ENCODE peak calls at places on chromosomes 2 and 18, in eight cellular contexts. E is HFF-Myc, Z is thoracic aorta, Q is ovary, V is foreskin fibroblast, S is cardiac muscle cell, X is cardiac fibroblast, Y is upper lobe of right lung. H is an unnamed sample.

GRCh38 chr18:48842259-48843061 is 108.3 kb downstream of the SMAD7 start:
- DNase-seq in X (peak), Q (peak), Z (no peak), V (no peak), S (peak), Y (peak), E (no peak), H (no peak)

GRCh38 chr18:6979954-6980353 is 137.6 kb downstream of the LAMA1 start:
- DNase-seq in Z (no peak), V (no peak), Y (no peak), Q (no peak), E (no peak), S (no peak), X (no peak), H (no peak)

GRCh38 chr2:45169339-45170190 is 160.3 kb upstream of the SIX2 start:
- DNase-seq in S (peak), Z (no peak), E (no peak), Y (peak), V (peak), X (peak), Q (no peak), H (peak)

GRCh38 chr2:205078762-205079161 is 533.5 kb downstream of the PARD3B start:
- DNase-seq in E (no peak), Y (no peak), Q (no peak), V (no peak), S (no peak), X (no peak), Z (no peak), H (no peak)

GRCh38 chr18:48922203-48922800 is 28.5 kb downstream of the SMAD7 start:
- DNase-seq in X (no peak), V (no peak), Z (no peak), E (no peak), S (no peak), Q (no peak), Y (no peak), H (no peak)

GRCh38 chr2:113072584-113072983 is 4.8 kb downstream of the IL1F10 start:
- DNase-seq in Y (no peak), E (no peak), V (no peak), Z (no peak), X (no peak), S (no peak), Q (no peak), H (no peak)

GRCh38 chr2:6506311-6507258 is 359.1 kb downstream of the CMPK2 start:
- DNase-seq in Z (no peak), S (no peak), V (peak), Y (no peak), X (peak), E (peak), Q (no peak), H (no peak)

GRCh38 chr2:206084468-206084869 is 1.5 kb downstream of the INO80D start:
- DNase-seq in E (peak), Q (peak), Z (no peak), V (peak), S (peak), Y (peak), X (peak), H (no peak)

GRCh38 chr2:230758566-230759480 is 46.2 kb downstream of the CAB39 start:
- DNase-seq in E (no peak), Q (no peak), Z (no peak), Y (no peak), S (peak), X (peak), V (peak), H (no peak)

GRCh38 chr2:145751634-145752033 is 1231.7 kb upstream of the ZEB2 start:
- DNase-seq in Z (no peak), V (peak), X (peak), Q (no peak), E (no peak), S (peak), Y (no peak), H (no peak)

GRCh38 chr2:62424899-62425298 is 81.1 kb downstream of the TMEM17 start:
- DNase-seq in Y (no peak), X (no peak), V (no peak), E (no peak), S (no peak), Z (no peak), Q (no peak), H (no peak)

GRCh38 chr2:160220545-160221009 is 20.5 kb upstream of the ITGB6 start:
- DNase-seq in E (no peak), S (no peak), Q (no peak), Z (no peak), X (peak), V (no peak), Y (no peak), H (no peak)

GRCh38 chr2:175880-176800 is 87.7 kb downstream of the SH3YL1 start:
- DNase-seq in Z (no peak), S (no peak), E (peak), X (no peak), Y (no peak), V (peak), Q (peak), H (no peak)

GRCh38 chr2:200703132-200703925 is 108.4 kb upstream of the BZW1 start:
- DNase-seq in S (peak), V (peak), Z (no peak), E (peak), Y (no peak), Q (no peak), X (peak), H (no peak)

GRCh38 chr2:174339971-174340399 is 5.2 kb downstream of the SP9 start:
- DNase-seq in S (no peak), Z (no peak), E (no peak), Y (no peak), Q (no peak), X (no peak), V (no peak), H (no peak)

GRCh38 chr2:126220336-126220735 is 435.6 kb upstream of the GYPC start:
- DNase-seq in X (peak), E (no peak), Q (no peak), Y (no peak), S (peak), Z (no peak), V (no peak), H (no peak)

GRCh38 chr18:58998421-58999203 is 133.9 kb downstream of the ZNF532 start:
- DNase-seq in Z (peak), Y (no peak), E (no peak), X (peak), S (peak), V (peak), Q (peak), H (no peak)

GRCh38 chr18:58493516-58494253 is 135.2 kb downstream of the ALPK2 start:
- DNase-seq in Y (peak), V (peak), X (peak), Z (peak), E (peak), Q (peak), S (peak), H (peak)

GRCh38 chr2:16051046-16051489 is 110.7 kb downstream of the MYCN start:
- DNase-seq in Y (no peak), E (no peak), Z (no peak), S (peak), Q (no peak), V (no peak), X (no peak), H (no peak)

GRCh38 chr18:33914399-33914798 is 310.3 kb downstream of the NOL4 start:
- DNase-seq in X (no peak), S (no peak), E (no peak), Y (no peak), V (peak), Q (no peak), Z (no peak), H (no peak)

GRCh38 chr2:231104115-231104713 is 20.6 kb downstream of the HTR2B start:
- DNase-seq in S (peak), Q (peak), Y (no peak), V (peak), X (peak), E (peak), Z (peak), H (no peak)

GRCh38 chr18:61398961-61399632 is 65.9 kb downstream of the CDH20 start:
- DNase-seq in Y (no peak), V (peak), Z (no peak), X (peak), S (peak), E (peak), Q (no peak), H (no peak)

GRCh38 chr2:225192869-225193268 is 150.6 kb upstream of the DOCK10 start:
- DNase-seq in S (peak), E (no peak), X (no peak), Y (no peak), Z (no peak), Q (no peak), V (peak), H (no peak)

GRCh38 chr18:72675394-72675793 is 131.3 kb upstream of the CBLN2 start:
- DNase-seq in X (peak), V (no peak), Y (no peak), S (no peak), Q (no peak), E (no peak), Z (no peak), H (no peak)

GRCh38 chr2:58634653-58635347 is 393.7 kb upstream of the FANCL start:
- DNase-seq in Q (no peak), S (no peak), E (no peak), V (peak), X (no peak), Z (no peak), Y (no peak), H (no peak)

GRCh38 chr2:160305081-160305750 is 105.1 kb upstream of the ITGB6 start:
- DNase-seq in V (peak), S (peak), Z (no peak), Q (no peak), X (peak), Y (no peak), E (no peak), H (no peak)

GRCh38 chr2:2836343-2837070 is 505.4 kb upstream of the MYT1L start:
- DNase-seq in Z (no peak), S (no peak), Y (no peak), Q (no peak), V (no peak), E (no peak), X (no peak), H (no peak)

GRCh38 chr2:137380610-137381009 is 583.7 kb upstream of the HNMT start:
- DNase-seq in E (peak), Z (no peak), V (no peak), Q (no peak), S (no peak), X (no peak), Y (no peak), H (no peak)

GRCh38 chr2:23900133-23900926 is 26.6 kb downstream of the ATAD2B start:
- DNase-seq in S (no peak), Q (no peak), Y (no peak), Z (no peak), E (no peak), V (peak), X (no peak), H (no peak)

GRCh38 chr18:21912339-21913239 is 172.0 kb downstream of the MIB1 start:
- DNase-seq in S (peak), X (no peak), Q (no peak), V (no peak), E (no peak), Y (no peak), Z (no peak), H (no peak)

GRCh38 chr2:180705122-180705521 is 275.3 kb upstream of the UBE2E3 start:
- DNase-seq in Z (no peak), S (peak), Q (no peak), V (peak), Y (no peak), E (no peak), X (peak), H (no peak)

GRCh38 chr2:12818416-12819097 is 101.8 kb downstream of the TRIB2 start:
- DNase-seq in S (no peak), Y (no peak), X (no peak), E (no peak), Q (no peak), V (no peak), Z (no peak), H (no peak)

GRCh38 chr18:13543811-13544732 is 182.3 kb downstream of the FAM210A start:
- DNase-seq in S (no peak), E (no peak), Q (no peak), V (no peak), Y (no peak), Z (no peak), X (no peak), H (no peak)

GRCh38 chr18:3852321-3852720 is 402.3 kb downstream of the TGIF1 start:
- DNase-seq in X (no peak), V (no peak), Z (no peak), Y (no peak), S (no peak), Q (no peak), E (peak), H (no peak)

GRCh38 chr2:28470759-28471158 is 25.1 kb upstream of the PLB1 start:
- DNase-seq in Q (no peak), Y (no peak), X (no peak), S (no peak), V (no peak), Z (no peak), E (no peak), H (no peak)

GRCh38 chr2:127094509-127095366 is 12.2 kb downstream of the BIN1 start:
- DNase-seq in X (peak), Y (peak), S (no peak), Q (peak), Z (no peak), E (no peak), V (peak), H (no peak)

GRCh38 chr2:54465143-54465542 is 9.0 kb downstream of the SPTBN1 start:
- DNase-seq in Y (no peak), S (no peak), V (no peak), E (no peak), X (no peak), Z (no peak), Q (no peak), H (no peak)

GRCh38 chr2:11068079-11068741 is 87.1 kb upstream of the SLC66A3 start:
- DNase-seq in Y (no peak), V (no peak), S (no peak), E (no peak), X (no peak), Z (no peak), Q (no peak), H (no peak)
- TF ChIP-seq CTCF in Y (no peak), V (no peak), S (no peak), E (no peak), X (no peak), Z (no peak), Q (no peak), H (no peak)

GRCh38 chr18:12391487-12392136 is 14.6 kb upstream of the AFG3L2 start:
- DNase-seq in V (peak), Y (peak), S (peak), E (no peak), Q (peak), Z (no peak), X (peak), H (no peak)

GRCh38 chr18:12393510-12393909 is 14.2 kb upstream of the PRELID3A start:
- DNase-seq in V (no peak), Q (no peak), Z (no peak), Y (no peak), X (no peak), E (no peak), S (no peak), H (no peak)

GRCh38 chr18:12393998-12394397 is 13.7 kb upstream of the PRELID3A start:
- DNase-seq in S (no peak), Y (peak), Z (no peak), X (no peak), Q (no peak), V (no peak), E (no peak), H (no peak)

GRCh38 chr18:12397254-12397653 is 10.5 kb upstream of the PRELID3A start:
- DNase-seq in Z (no peak), Q (no peak), E (no peak), Y (peak), V (no peak), X (no peak), S (no peak), H (no peak)

GRCh38 chr18:12394428-12394827 is 13.3 kb upstream of the PRELID3A start:
- DNase-seq in S (no peak), Y (peak), X (no peak), V (peak), Z (no peak), E (no peak), Q (no peak), H (no peak)
- TF ChIP-seq CTCF in S (peak), Y (peak), X (peak), V (peak), Z (no peak), E (peak), Q (no peak), H (peak)

DNA sequence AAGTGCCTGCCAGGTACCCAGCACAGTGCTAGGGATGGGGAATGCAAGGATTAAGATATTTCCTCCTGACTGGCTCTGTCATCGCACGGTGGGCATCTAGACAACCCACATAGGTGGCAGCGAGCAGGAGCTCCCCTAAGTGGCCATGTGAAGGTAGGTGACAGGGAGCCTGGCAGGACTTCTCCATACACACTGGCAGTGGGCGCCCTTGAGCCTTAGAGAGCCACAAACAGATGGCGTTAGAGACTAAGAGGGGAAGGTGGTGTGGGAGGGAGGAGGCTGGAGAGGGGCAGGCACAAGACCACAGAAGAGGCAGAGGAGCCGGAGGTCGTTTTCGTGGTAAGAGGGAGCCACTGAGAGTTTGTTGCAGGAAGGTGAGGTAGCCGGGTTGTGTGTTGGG is 15.2 kb downstream of the PRELID3A start:
- DNase-seq in E (no peak), Z (no peak), S (no peak), Y (peak), V (no peak), X (no peak), Q (no peak), H (no peak)
- TF ChIP-seq CTCF in E (peak), Z (no peak), S (no peak), Y (no peak), V (no peak), X (peak), Q (no peak), H (peak)

GRCh38 chr2:166417669-166418068 is 41.9 kb upstream of the SCN9A start:
- DNase-seq in Z (no peak), Q (no peak), Y (no peak), S (peak), V (peak), X (peak), E (no peak), H (no peak)
- TF ChIP-seq CTCF in Z (no peak), Q (no peak), Y (peak), S (peak), V (no peak), X (no peak), E (no peak), H (peak)

GRCh38 chr2:218867900-218868299 is 8.3 kb downstream of the WNT6 start:
- DNase-seq in Y (no peak), Q (peak), V (no peak), X (no peak), S (no peak), E (no peak), Z (no peak), H (no peak)

GRCh38 chr2:218863021-218863520 is 3.5 kb downstream of the WNT6 start:
- DNase-seq in E (no peak), X (no peak), S (no peak), V (no peak), Z (no peak), Y (peak), Q (no peak), H (no peak)

GRCh38 chr2:218869064-218869463 is 9.5 kb downstream of the WNT6 start:
- DNase-seq in Z (no peak), S (no peak), Q (no peak), E (no peak), Y (no peak), X (no peak), V (no peak), H (no peak)

GRCh38 chr2:218865396-218865795 is 5.8 kb downstream of the WNT6 start:
- DNase-seq in Z (no peak), Q (no peak), S (no peak), X (no peak), E (no peak), Y (no peak), V (no peak), H (no peak)

GRCh38 chr2:218865999-218866398 is 6.4 kb downstream of the WNT6 start:
- DNase-seq in Z (no peak), X (no peak), Y (no peak), Q (no peak), E (no peak), S (no peak), V (no peak), H (no peak)
- TF ChIP-seq CTCF in Z (no peak), X (no peak), Y (no peak), Q (no peak), E (no peak), S (no peak), V (no peak), H (no peak)

GRCh38 chr18:50169149-50169548 is 25.8 kb downstream of the MYO5B start:
- DNase-seq in E (no peak), V (no peak), Z (no peak), Y (no peak), Q (no peak), S (no peak), X (no peak), H (no peak)

GRCh38 chr18:50172367-50172766 is 22.6 kb downstream of the MYO5B start:
- DNase-seq in Y (no peak), S (no peak), X (no peak), Z (no peak), E (no peak), V (no peak), Q (no peak), H (no peak)

GRCh38 chr18:50170004-50170403 is 24.9 kb downstream of the MYO5B start:
- DNase-seq in Y (no peak), Q (no peak), E (no peak), S (no peak), X (no peak), Z (no peak), V (no peak), H (no peak)
- TF ChIP-seq CTCF in Y (no peak), Q (no peak), E (no peak), S (no peak), X (no peak), Z (no peak), V (no peak), H (no peak)

DNA sequence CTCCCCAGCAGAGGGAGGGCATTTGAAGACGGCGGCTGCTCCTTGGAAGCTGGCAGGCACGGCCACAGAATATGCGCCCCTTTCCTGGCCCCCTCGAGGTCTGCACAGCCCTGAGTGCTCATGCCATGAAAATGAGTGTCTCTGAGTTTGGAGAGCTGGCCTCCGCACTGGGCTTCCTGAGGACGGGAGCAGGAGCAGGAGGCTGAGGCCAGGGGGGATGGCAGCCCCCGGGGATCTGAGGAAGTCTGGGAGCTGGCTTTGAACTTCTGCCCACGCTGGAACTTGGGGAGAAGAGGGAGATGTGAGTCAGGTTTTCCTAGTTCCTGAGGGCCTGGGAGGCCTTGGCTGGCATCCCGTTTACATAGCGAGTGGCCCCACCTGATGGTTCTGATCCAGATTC is 47.0 kb downstream of the RRM2 start:
- DNase-seq in Y (no peak), V (no peak), Q (no peak), X (peak), Z (no peak), S (peak), E (no peak), H (no peak)
- TF ChIP-seq CTCF in Y (no peak), V (no peak), Q (no peak), X (no peak), Z (no peak), S (no peak), E (no peak), H (no peak)

DNA sequence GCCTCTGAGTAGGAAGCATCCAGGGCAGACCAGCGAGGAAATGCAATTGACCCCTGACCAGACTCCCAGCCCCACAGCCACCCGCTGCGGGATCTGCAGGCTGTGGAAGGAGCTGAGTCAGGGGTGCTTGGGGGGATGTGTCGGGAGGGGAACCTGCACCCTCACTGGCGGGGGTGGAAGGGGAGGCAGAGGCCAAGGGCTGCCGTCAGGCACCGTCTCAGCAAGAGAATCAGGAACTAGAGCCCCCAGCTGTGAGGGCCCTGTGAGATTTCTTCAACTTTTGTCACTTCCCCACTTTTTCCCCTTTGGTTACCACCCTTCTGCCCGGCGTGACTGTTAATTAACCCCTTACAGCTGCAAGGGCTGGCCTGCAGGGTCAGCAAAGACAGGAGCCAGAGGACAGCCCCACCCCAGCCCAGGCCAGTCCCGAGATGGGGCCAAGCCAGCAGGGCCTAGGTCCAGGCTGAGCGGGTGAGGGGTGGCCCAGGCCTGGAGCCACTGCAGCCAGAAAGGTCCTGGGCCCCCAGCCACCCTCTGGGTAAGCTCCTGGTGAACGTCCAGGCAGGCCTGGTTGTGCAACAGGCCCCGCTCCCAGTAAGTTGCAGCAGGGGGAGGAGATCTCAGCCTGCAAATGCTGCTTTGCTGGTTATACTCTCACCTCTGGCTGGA is 147.0 kb upstream of the ID2 start:
- DNase-seq in E (no peak), Y (peak), Z (no peak), X (peak), Q (peak), V (peak), S (peak), H (no peak)
- TF ChIP-seq CTCF in E (no peak), Y (peak), Z (no peak), X (no peak), Q (no peak), V (no peak), S (no peak), H (no peak)

GRCh38 chr2:166700079-166700478 is 188.2 kb upstream of the XIRP2 start:
- DNase-seq in Y (no peak), E (no peak), Z (no peak), Q (no peak), V (peak), X (peak), S (peak), H (no peak)
- TF ChIP-seq CTCF in Y (no peak), E (no peak), Z (peak), Q (no peak), V (no peak), X (peak), S (no peak), H (peak)

H was measured in D721Med.